ENCODE peak calls at places on chromosomes 4 and X, in eight cellular contexts. C is hepatic stellate cell; N is activated CD4-positive, alpha-beta T cell treated with anti-CD3 and anti-CD28 coated beads for 4 hours; Z is GM10248; L is NCI-H446; Q is psoas muscle; F is stimulated activated CD8-positive, alpha-beta memory T cell treated with anti-CD3 and anti-CD28 coated beads, Interleukin-7, amount 100 ng/mL, for 1 hour; U is effector CD4-positive, alpha-beta T cell. W is an unnamed sample.

GRCh38 chr4:53702334-53703266 is 111.3 kb upstream of the LNX1 start:
- DNase-seq in C (peak), N (no peak), Z (peak), L (peak), Q (peak), F (no peak), U (no peak), W (no peak)

GRCh38 chrX:29652484-29652883 is 562.9 kb upstream of the MAGEB2 start:
- DNase-seq in C (no peak), N (no peak), Z (no peak), L (no peak), Q (no peak), F (no peak), U (no peak), W (no peak)

GRCh38 chr4:48015216-48015615 is 1.3 kb downstream of the CNGA1 start:
- DNase-seq in C (no peak), N (no peak), Z (no peak), L (no peak), Q (no peak), F (no peak), U (no peak), W (no peak)

GRCh38 chrX:51860679-51861078 is 32.7 kb upstream of the MAGED1 start:
- DNase-seq in C (peak), N (no peak), Z (peak), L (no peak), Q (no peak), F (no peak), U (no peak), W (no peak)

GRCh38 chr4:144423930-144424329 is 222.0 kb upstream of the HHIP start:
- DNase-seq in C (no peak), N (no peak), Z (no peak), L (no peak), Q (no peak), F (no peak), U (no peak), W (no peak)

GRCh38 chr4:174714393-174715211 is 114.4 kb downstream of the GLRA3 start:
- DNase-seq in C (peak), N (no peak), Z (peak), L (peak), Q (no peak), F (no peak), U (no peak), W (no peak)

GRCh38 chr4:15063341-15063740 is 61.1 kb downstream of the CPEB2 start:
- DNase-seq in C (no peak), N (no peak), Z (no peak), L (no peak), Q (no peak), F (no peak), U (no peak), W (no peak)

GRCh38 chr4:30950737-30951136 is 230.6 kb downstream of the PCDH7 start:
- DNase-seq in C (no peak), N (no peak), Z (no peak), L (no peak), Q (no peak), F (no peak), U (no peak), W (no peak)

GRCh38 chr4:829291-829690 is 3.4 kb upstream of the CPLX1 start:
- DNase-seq in C (no peak), N (no peak), Z (no peak), L (no peak), Q (peak), F (no peak), U (no peak), W (no peak)

GRCh38 chrX:4182010-4182806 is 468.8 kb upstream of the PRKX start:
- DNase-seq in C (no peak), N (no peak), Z (no peak), L (no peak), Q (no peak), F (no peak), U (no peak), W (no peak)

GRCh38 chr4:38605794-38606586 is 58.0 kb upstream of the KLF3 start:
- DNase-seq in C (no peak), N (no peak), Z (no peak), L (no peak), Q (no peak), F (no peak), U (no peak), W (no peak)

GRCh38 chrX:70554081-70554480 is 109.4 kb downstream of the DLG3 start:
- DNase-seq in C (peak), N (no peak), Z (no peak), L (no peak), Q (no peak), F (no peak), U (no peak), W (no peak)

GRCh38 chr4:25106363-25107151 is 53.7 kb downstream of the SEPSECS start:
- DNase-seq in C (no peak), N (no peak), Z (no peak), L (no peak), Q (no peak), F (no peak), U (no peak), W (no peak)

GRCh38 chr4:27010334-27010940 is 149.8 kb downstream of the STIM2 start:
- DNase-seq in C (peak), N (peak), Z (peak), L (peak), Q (peak), F (peak), U (peak), W (peak)

GRCh38 chr4:34193451-34194154 is 2050.7 kb downstream of the ARAP2 start:
- DNase-seq in C (peak), N (no peak), Z (no peak), L (no peak), Q (no peak), F (no peak), U (no peak), W (no peak)

GRCh38 chr4:181548873-181549541 is 694.2 kb upstream of the TENM3 start:
- DNase-seq in C (no peak), N (no peak), Z (no peak), L (no peak), Q (no peak), F (no peak), U (no peak), W (no peak)

GRCh38 chrX:56783450-56783831 is 54.4 kb downstream of the NBDY start:
- DNase-seq in C (no peak), N (no peak), Z (no peak), L (no peak), Q (peak), F (no peak), U (peak), W (no peak)

GRCh38 chr4:77376788-77377460 is 219.9 kb downstream of the CCNG2 start:
- DNase-seq in C (no peak), N (no peak), Z (no peak), L (no peak), Q (no peak), F (no peak), U (no peak), W (no peak)

GRCh38 chr4:70940134-70940533 is 38.0 kb downstream of the MOB1B start:
- DNase-seq in C (no peak), N (no peak), Z (no peak), L (no peak), Q (no peak), F (no peak), U (no peak), W (no peak)

GRCh38 chr4:168524897-168525296 is 28.0 kb downstream of the PALLD start:
- DNase-seq in C (no peak), N (no peak), Z (no peak), L (no peak), Q (no peak), F (no peak), U (no peak), W (no peak)

GRCh38 chr4:25223770-25224375 is 10.0 kb upstream of the PI4K2B start:
- DNase-seq in C (no peak), N (no peak), Z (no peak), L (peak), Q (no peak), F (no peak), U (no peak), W (no peak)

GRCh38 chr4:24160358-24160757 is 270.5 kb upstream of the PPARGC1A start:
- DNase-seq in C (no peak), N (no peak), Z (no peak), L (no peak), Q (no peak), F (no peak), U (no peak), W (no peak)

GRCh38 chr4:162011039-162011438 is 152.8 kb downstream of the FSTL5 start:
- DNase-seq in C (no peak), N (no peak), Z (no peak), L (no peak), Q (no peak), F (no peak), U (no peak), W (no peak)

GRCh38 chr4:89486042-89486441 is 178.4 kb upstream of the GPRIN3 start:
- DNase-seq in C (peak), N (no peak), Z (no peak), L (no peak), Q (no peak), F (no peak), U (no peak), W (no peak)

GRCh38 chrX:17266171-17266570 is 108.8 kb upstream of the NHS start:
- DNase-seq in C (no peak), N (no peak), Z (no peak), L (no peak), Q (no peak), F (no peak), U (no peak), W (no peak)

GRCh38 chr4:140806175-140806574 is 50.0 kb upstream of the TBC1D9 start:
- DNase-seq in C (no peak), N (no peak), Z (peak), L (no peak), Q (no peak), F (no peak), U (no peak), W (no peak)

GRCh38 chr4:120855307-120856001 is 67.1 kb downstream of the PRDM5 start:
- DNase-seq in C (no peak), N (no peak), Z (no peak), L (no peak), Q (no peak), F (no peak), U (no peak), W (no peak)

GRCh38 chr4:87038837-87039715 is 104.3 kb downstream of the AFF1 start:
- DNase-seq in C (peak), N (no peak), Z (no peak), L (peak), Q (peak), F (no peak), U (no peak), W (no peak)

W was measured in central memory CD8-positive, alpha-beta T cell.